ENCODE peak calls at places on chromosomes 16 and 17, in nine cellular contexts. Q is pancreas; D is GM12865; E is gastrocnemius medialis; P is keratinocyte; K is fibroblast of lung; X is GM23248; U is naive thymus-derived CD4-positive, alpha-beta T cell; C is heart left ventricle. R is an unnamed sample.
A peak's percentile ranks its signal among the peaks of the same experiment; 100 is the strongest.

GRCh38 chr17:77501101-77501566 is 360.4 kb downstream of the SEC14L1 start:
- DNase-seq in Q (no peak), D (peak; percentile 41), E (no peak), P (no peak), K (peak; percentile 36), X (peak; percentile 57), U (no peak), C (no peak), R (peak; percentile 8)

GRCh38 chr17:57834146-57834741 is 15.6 kb downstream of the MRPS23 start:
- DNase-seq in Q (no peak), D (no peak), E (peak; percentile 93), P (no peak), K (no peak), X (peak; percentile 91), U (no peak), C (peak; percentile 71), R (peak; percentile 85)

GRCh38 chr16:80948886-80949502 is 57.7 kb downstream of the CMC2 start:
- DNase-seq in Q (peak; percentile 78), D (peak; percentile 61), E (no peak), P (peak; percentile 17), K (peak; percentile 39), X (peak; percentile 63), U (no peak), C (peak; percentile 73), R (no peak)

GRCh38 chr17:45345554-45346254 is 28.9 kb upstream of the MAP3K14 start:
- DNase-seq in Q (peak; percentile 3), D (no peak), E (no peak), P (no peak), K (peak; percentile 98), X (peak; percentile 74), U (no peak), C (no peak), R (no peak)

GRCh38 chr17:67215991-67216421 is 29.0 kb downstream of the HELZ start:
- DNase-seq in Q (no peak), D (no peak), E (no peak), P (no peak), K (peak; percentile 21), X (no peak), U (no peak), C (no peak), R (no peak)

GRCh38 chr17:35212668-35213067 is 18.5 kb upstream of the SLC35G3 start:
- DNase-seq in Q (no peak), D (no peak), E (no peak), P (no peak), K (no peak), X (no peak), U (no peak), C (no peak), R (no peak)

GRCh38 chr17:35750526-35751395 is 2.3 kb downstream of the GAS2L2 start:
- DNase-seq in Q (no peak), D (no peak), E (no peak), P (no peak), K (no peak), X (no peak), U (no peak), C (no peak), R (no peak)

GRCh38 chr17:7379134-7379533 is 1.8 kb upstream of the TNK1 start:
- DNase-seq in Q (no peak), D (no peak), E (no peak), P (no peak), K (no peak), X (no peak), U (no peak), C (no peak), R (no peak)

GRCh38 chr17:79838541-79839274 is 532 bp downstream of the CBX4 start:
- DNase-seq in Q (peak; percentile 79), D (peak; percentile 66), E (no peak), P (no peak), K (peak; percentile 66), X (peak; percentile 78), U (peak; percentile 80), C (peak; percentile 79), R (no peak)

GRCh38 chr16:71432906-71433305 is 8.9 kb downstream of the TLE7 start:
- DNase-seq in Q (no peak), D (no peak), E (no peak), P (no peak), K (no peak), X (no peak), U (no peak), C (no peak), R (no peak)

GRCh38 chr17:47694818-47695663 is 1.1 kb downstream of the TBKBP1 start:
- DNase-seq in Q (peak; percentile 67), D (no peak), E (peak; percentile 48), P (no peak), K (peak; percentile 69), X (peak; percentile 88), U (no peak), C (peak; percentile 90), R (no peak)

GRCh38 chr16:47578573-47578972 is 117.4 kb downstream of the PHKB start:
- DNase-seq in Q (no peak), D (no peak), E (no peak), P (no peak), K (no peak), X (peak; percentile 31), U (no peak), C (no peak), R (no peak)

GRCh38 chr16:28563218-28563617 is 9.5 kb downstream of the SGF29 start:
- DNase-seq in Q (no peak), D (no peak), E (no peak), P (no peak), K (no peak), X (no peak), U (no peak), C (no peak), R (no peak)

GRCh38 chr17:17417718-17418151 is 59.1 kb upstream of the MED9 start:
- DNase-seq in Q (no peak), D (no peak), E (no peak), P (no peak), K (no peak), X (no peak), U (no peak), C (no peak), R (no peak)

GRCh38 chr16:76854234-76854633 is 336.8 kb upstream of the MON1B start:
- DNase-seq in Q (no peak), D (no peak), E (no peak), P (no peak), K (peak; percentile 6), X (peak; percentile 0), U (no peak), C (no peak), R (no peak)

GRCh38 chr17:56478836-56479447 is 114.6 kb upstream of the NOG start:
- DNase-seq in Q (no peak), D (peak; percentile 55), E (no peak), P (no peak), K (peak; percentile 27), X (peak; percentile 35), U (no peak), C (no peak), R (no peak)

DNA sequence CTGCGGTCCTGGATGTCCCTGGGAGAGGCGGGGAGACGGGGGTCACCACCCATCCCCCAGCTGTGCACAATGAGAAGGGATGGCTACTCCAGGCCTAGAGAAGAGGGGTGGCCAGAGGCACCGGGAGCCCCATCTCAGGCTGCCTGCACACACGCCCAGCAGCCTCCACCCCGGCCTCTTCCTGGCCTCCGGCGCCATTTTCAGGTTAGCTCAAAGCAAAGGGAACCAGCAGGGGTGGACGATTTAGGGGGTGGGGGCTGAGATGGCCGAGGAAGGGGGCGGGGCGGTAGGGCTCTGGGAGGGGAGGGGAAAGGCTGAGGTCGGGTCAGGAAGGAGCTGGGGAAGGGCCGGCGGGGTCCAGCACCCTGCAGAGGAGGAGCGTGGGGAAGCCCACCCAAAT is 42.8 kb downstream of the SRCIN1 start:
- DNase-seq in Q (no peak), D (no peak), E (no peak), P (no peak), K (no peak), X (no peak), U (no peak), C (no peak), R (no peak)
- H3K4me3 ChIP-seq in Q (no peak overlapping the region), D (no peak overlapping the region), E (no peak overlapping the region), P (no peak overlapping the region), K (no peak overlapping the region), X (no peak overlapping the region), U (no peak overlapping the region), C (no peak overlapping the region), R (no peak overlapping the region)

GRCh38 chr16:66427871-66428681 is 981 bp downstream of the BEAN1 start:
- DNase-seq in Q (no peak), D (no peak), E (no peak), P (no peak), K (no peak), X (peak; percentile 47), U (no peak), C (peak; percentile 66), R (peak; percentile 57)
- H3K4me3 ChIP-seq in Q (no peak overlapping the region), D (no peak overlapping the region), E (peak overlapping the region; percentile 42), P (no peak overlapping the region), K (no peak overlapping the region), X (peak overlapping the region; percentile 59), U (no peak overlapping the region), C (peak overlapping the region; percentile 64), R (peak overlapping the region; percentile 63)

DNA sequence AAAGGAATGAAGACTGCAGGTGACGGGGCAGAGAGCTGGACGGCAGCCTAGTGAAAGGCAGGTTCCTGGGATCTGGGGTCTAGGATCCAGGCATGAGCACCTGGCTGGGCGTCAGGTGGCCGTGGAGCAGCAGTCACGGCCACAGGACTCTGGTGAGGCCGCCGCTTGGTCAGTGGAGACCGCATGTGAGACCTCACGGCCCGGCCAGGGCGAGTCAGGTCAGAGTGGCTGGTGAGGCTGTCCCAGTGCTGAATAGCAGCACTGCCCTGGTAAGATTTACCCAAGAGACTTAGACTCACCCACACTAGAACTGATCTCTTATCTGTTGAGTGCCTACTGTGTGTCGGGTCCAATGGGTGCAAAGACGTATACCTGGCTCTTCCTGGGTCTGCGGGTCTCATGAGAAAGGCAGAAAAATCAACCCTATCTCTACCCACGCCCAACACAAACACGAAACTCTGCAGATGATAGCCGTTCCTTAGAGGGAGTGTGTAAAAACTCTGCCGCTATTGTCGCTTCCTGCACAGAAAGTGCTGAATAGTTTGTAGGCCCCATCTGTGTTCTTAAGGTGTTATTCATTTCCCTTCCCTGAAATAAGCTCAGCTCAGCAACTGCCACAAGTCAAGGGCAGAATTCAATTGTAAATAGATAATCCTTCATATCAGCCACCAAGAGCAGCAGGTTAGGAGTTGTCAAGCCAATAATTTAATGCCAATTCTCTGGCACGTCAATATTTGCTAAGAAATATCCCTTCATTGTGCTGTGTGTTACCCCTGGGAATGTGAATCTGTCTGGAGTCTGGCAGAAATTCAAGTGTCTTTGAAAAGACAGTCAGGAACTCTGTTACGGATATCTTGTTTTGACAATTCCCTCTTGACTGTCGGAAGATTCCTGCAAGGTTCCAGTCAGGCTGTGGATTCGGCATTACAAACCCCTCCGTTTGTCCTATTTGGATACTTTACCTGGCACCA is 240.0 kb downstream of the NTN1 start:
- DNase-seq in Q (no peak), D (no peak), E (no peak), P (no peak), K (no peak), X (no peak), U (no peak), C (no peak), R (no peak)
- H3K4me3 ChIP-seq in Q (no peak overlapping the region), D (no peak overlapping the region), E (no peak overlapping the region), P (no peak overlapping the region), K (no peak overlapping the region), X (no peak overlapping the region), U (no peak overlapping the region), C (no peak overlapping the region), R (no peak overlapping the region)

DNA sequence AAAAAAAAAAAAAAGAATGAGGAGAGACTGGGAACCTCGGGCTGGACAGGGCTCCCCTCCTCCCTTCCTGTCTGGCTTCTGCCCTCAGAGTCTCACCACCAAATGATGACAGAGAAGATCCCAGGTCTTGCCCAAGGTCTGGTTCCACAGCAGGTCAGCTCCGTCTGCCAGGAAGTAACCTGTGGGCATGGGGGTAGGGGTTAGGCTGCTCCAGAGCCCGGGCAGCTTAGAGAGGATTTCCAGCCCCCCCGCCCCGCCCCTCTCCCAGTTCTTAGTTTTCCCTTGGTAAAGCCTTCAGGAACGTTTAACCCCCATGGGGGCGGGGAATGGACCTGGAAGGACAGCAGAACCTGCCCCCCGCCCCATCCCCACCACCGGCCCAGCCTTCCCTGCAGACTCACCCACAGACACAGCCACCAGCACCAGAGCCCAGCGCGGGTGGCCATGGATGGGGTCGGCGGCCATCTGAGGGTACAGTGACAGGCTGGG is 730 bp downstream of the TLCD2 start:
- DNase-seq in Q (no peak), D (no peak), E (no peak), P (no peak), K (no peak), X (peak; percentile 58), U (no peak), C (no peak), R (no peak)
- H3K4me3 ChIP-seq in Q (peak overlapping the region; percentile 59), D (no peak overlapping the region), E (peak overlapping the region; percentile 70), P (no peak overlapping the region), K (peak overlapping the region; percentile 38), X (peak overlapping the region; percentile 66), U (no peak overlapping the region), C (peak overlapping the region; percentile 98), R (peak overlapping the region; percentile 85)